ENCODE peak calls at places on chromosome 15, in seven cellular contexts. P is AG04450, E is uterus, O is GM23248, M is fibroblast of lung, R is PC-3, W is endothelial cell of umbilical vein. Y is an unnamed sample. For H3K9me3, the result is how much of the 10 kb centered on the place peaks cover.

GRCh38 chr15:78421241-78421994 is 16.6 kb upstream of the IREB2 start:
- DNase-seq in P (no peak), E (no peak), O (peak), M (no peak), R (no peak), W (no peak), Y (no peak)

GRCh38 chr15:48802867-48803266 is 8.0 kb downstream of the CEP152 start:
- DNase-seq in P (peak), E (no peak), O (peak), M (peak), R (peak), W (no peak), Y (no peak)

GRCh38 chr15:67025719-67026118 is 39.7 kb upstream of the SMAD3 start:
- DNase-seq in P (no peak), E (no peak), O (peak), M (peak), R (peak), W (peak), Y (no peak)

GRCh38 chr15:64574220-64574994 is 114.0 kb downstream of the ZNF609 start:
- DNase-seq in P (peak), E (no peak), O (peak), M (peak), R (peak), W (no peak), Y (no peak)

GRCh38 chr15:80118956-80119355 is 33.8 kb upstream of the FAH start:
- DNase-seq in P (no peak), E (no peak), O (no peak), M (no peak), R (no peak), W (no peak), Y (no peak)

GRCh38 chr15:68492855-68493254 is 60.9 kb upstream of the ITGA11 start:
- DNase-seq in P (no peak), E (peak), O (peak), M (no peak), R (no peak), W (no peak), Y (no peak)

GRCh38 chr15:96102631-96103030 is 227.9 kb upstream of the NR2F2 start:
- DNase-seq in P (no peak), E (no peak), O (no peak), M (no peak), R (peak), W (no peak), Y (no peak)

GRCh38 chr15:63188247-63188936 is 1.0 kb upstream of the RAB8B start:
- DNase-seq in P (no peak), E (no peak), O (peak), M (no peak), R (no peak), W (no peak), Y (no peak)

GRCh38 chr15:94297543-94297942 is 66.2 kb downstream of the MCTP2 start:
- DNase-seq in P (no peak), E (no peak), O (no peak), M (no peak), R (no peak), W (no peak), Y (no peak)

DNA sequence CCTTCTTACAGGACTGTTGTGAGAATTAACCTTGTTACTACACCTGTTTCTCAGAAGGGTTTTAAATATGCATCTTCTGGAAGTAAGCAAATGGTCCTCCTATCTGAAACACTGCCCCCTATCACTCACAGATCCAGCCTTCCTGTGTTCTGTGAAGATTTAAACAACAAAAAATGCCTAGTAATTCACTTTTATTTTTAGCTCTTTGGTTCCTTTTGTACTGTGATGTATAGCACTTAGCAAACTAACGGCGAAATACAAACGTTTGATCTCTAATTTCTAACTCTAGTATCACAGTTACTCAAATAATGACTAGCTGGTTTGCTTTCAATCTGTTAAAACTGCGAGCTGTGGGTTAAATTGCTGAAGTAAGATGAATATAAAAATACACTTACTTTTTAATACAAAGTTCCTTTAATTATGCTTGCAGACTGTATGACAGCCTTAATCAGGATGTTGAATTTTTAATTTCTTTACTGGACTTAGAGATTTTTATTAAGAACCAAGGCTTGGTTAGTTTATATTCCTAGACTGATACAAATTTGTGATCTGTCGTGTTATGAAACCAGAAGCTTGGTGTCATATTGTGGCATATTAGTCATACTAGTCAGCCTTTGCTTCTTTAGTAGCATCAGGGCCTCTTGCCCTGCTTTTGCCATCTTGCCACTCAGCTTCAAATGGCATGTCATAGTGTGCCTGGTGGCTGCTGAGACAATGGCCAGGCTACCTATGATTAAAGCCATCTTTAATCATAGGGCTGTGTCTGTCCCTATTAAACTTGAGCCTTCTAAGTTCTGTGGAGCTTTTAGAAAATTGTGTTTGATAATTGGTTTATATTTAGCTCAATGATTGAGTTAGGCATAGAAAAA is 9.2 kb downstream of the EIF3J start:
- DNase-seq in P (no peak), E (no peak), O (peak), M (peak), R (peak), W (peak), Y (peak)
- H3K27ac ChIP-seq in P (no peak), E (no peak), O (peak), M (peak), R (no peak), W (no peak), Y (peak)

DNA sequence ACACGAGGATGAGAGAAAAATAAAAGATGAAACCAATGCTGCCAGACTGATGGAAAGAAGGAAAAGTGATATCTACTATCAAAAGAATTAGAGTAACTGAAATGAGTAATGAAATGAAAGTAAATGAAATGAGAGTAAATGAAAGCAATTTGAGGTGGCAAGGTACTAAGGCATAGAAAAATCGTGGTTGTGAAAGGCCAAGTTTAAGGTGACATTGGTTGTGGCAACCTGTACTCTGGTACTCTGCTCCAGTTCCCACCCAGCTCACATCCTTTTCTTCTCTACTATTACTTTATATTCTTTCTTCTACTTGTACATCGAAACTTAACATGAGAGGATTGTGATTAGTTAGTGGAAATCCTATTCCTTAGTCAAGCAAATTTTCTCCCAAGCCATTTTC is 10.1 kb downstream of the RFX7 start:
- DNase-seq in P (no peak), E (no peak), O (no peak), M (no peak), R (no peak), W (no peak), Y (no peak)
- H3K9me3 ChIP-seq in P (under half), E (under half), O (under half), M (under half), R (under half), W (under half), Y (under half)

GRCh38 chr15:90681056-90681455 is 36.1 kb upstream of the BLM start:
- DNase-seq in P (no peak), E (no peak), O (no peak), M (no peak), R (no peak), W (no peak), Y (no peak)
- H3K27ac ChIP-seq in P (peak), E (peak), O (peak), M (peak), R (peak), W (peak), Y (no peak)

GRCh38 chr15:25238716-25239470 is 199.9 kb downstream of the UBE3A start:
- DNase-seq in P (no peak), E (no peak), O (no peak), M (no peak), R (no peak), W (no peak), Y (no peak)
- H3K9me3 ChIP-seq in P (half or more), E (under half), O (under half), M (under half), R (under half), W (under half), Y (under half)

GRCh38 chr15:89825264-89825940 is 10.8 kb upstream of the ANPEP start:
- DNase-seq in P (no peak), E (no peak), O (peak), M (no peak), R (no peak), W (no peak), Y (no peak)

GRCh38 chr15:89822951-89823701 is 8.5 kb upstream of the ANPEP start:
- DNase-seq in P (no peak), E (no peak), O (peak), M (peak), R (peak), W (no peak), Y (no peak)

GRCh38 chr15:89823836-89824606 is 9.4 kb upstream of the ANPEP start:
- DNase-seq in P (no peak), E (no peak), O (no peak), M (no peak), R (peak), W (no peak), Y (no peak)

GRCh38 chr15:89822611-89822950 is 7.9 kb upstream of the ANPEP start:
- DNase-seq in P (no peak), E (no peak), O (no peak), M (no peak), R (no peak), W (no peak), Y (no peak)

DNA sequence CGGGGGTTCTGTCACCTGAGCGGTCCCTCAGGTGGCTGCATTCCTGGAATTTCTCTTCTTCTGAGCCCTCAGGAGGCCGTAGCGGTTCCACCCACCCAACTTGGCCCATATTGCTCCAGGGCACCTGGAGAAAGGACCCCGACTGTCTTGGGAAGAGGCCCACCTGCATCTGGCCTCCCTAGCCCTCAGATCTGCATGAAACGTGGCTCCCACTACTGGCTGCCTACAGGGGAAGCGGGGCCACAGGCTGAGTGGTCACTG is 9.9 kb upstream of the ANPEP start:
- DNase-seq in P (no peak), E (no peak), O (no peak), M (no peak), R (no peak), W (no peak), Y (no peak)
- H3K27ac ChIP-seq in P (no peak), E (no peak), O (no peak), M (no peak), R (peak), W (no peak), Y (no peak)

GRCh38 chr15:25170113-25170731 is 215.4 kb downstream of the SNRPN start:
- DNase-seq in P (no peak), E (no peak), O (no peak), M (no peak), R (no peak), W (no peak), Y (no peak)
- H3K9me3 ChIP-seq in P (half or more), E (under half), O (under half), M (under half), R (under half), W (under half), Y (under half)

DNA sequence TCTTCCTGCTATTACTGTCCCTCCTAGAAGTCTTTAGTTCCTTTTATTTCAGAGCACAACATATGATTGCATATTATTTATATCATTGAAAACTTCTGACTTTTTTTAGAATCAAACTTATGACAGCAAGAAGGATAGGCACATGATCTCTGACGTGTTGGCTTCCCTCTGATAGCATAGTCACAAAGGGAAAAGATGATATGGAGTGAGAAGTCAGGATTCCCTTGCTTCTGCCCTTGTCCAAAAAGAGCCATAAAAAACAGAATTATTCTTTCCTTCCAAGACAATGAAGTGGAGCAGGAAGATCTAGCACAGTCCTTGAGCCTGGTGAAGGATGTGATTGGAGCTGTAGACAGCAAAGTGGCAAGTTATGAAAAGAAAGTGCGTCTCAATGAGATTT is 71.9 kb downstream of the KLHL25 start:
- DNase-seq in P (no peak), E (no peak), O (no peak), M (no peak), R (no peak), W (no peak), Y (no peak)
- H3K27ac ChIP-seq in P (no peak), E (peak), O (no peak), M (no peak), R (no peak), W (no peak), Y (no peak)

GRCh38 chr15:43361313-43361903 is 9.4 kb downstream of the ZSCAN29 start:
- DNase-seq in P (no peak), E (no peak), O (peak), M (peak), R (no peak), W (no peak), Y (no peak)
- H3K9me3 ChIP-seq in P (under half), E (under half), O (under half), M (under half), R (under half), W (under half), Y (under half)

DNA sequence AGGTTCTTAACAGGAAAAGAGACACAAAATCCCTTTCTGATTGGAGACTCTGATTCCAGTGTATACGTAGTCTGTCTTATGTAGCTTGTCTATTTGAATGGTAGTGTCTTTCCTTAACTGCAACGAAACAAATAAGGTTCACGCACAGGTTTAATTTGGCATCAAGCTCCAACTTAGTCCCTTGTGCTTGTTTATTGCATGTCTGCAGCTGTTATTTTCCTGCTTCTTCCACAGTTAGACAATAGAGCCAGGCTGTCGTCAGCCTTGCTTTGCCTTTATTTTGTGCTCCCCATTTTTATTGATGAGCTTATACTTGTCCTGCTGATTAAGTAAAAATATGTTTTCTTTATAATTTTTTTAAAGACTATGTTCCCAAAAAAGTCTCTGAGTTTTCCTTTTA is 152.7 kb upstream of the CDIN1 start:
- DNase-seq in P (no peak), E (no peak), O (no peak), M (peak), R (no peak), W (no peak), Y (no peak)
- H3K27ac ChIP-seq in P (no peak), E (no peak), O (no peak), M (no peak), R (no peak), W (no peak), Y (no peak)

GRCh38 chr15:20409247-20409646 is 132.4 kb downstream of the GOLGA6L6 start:
- DNase-seq in P (no peak), E (no peak), O (no peak), M (no peak), R (no peak), W (no peak), Y (no peak)

GRCh38 chr15:20407553-20407952 is 134.0 kb downstream of the GOLGA6L6 start:
- DNase-seq in P (no peak), E (no peak), O (no peak), M (no peak), R (no peak), W (no peak), Y (no peak)
- H3K9me3 ChIP-seq in P (under half), E (under half), O (under half), M (under half), R (under half), W (under half), Y (under half)